ENCODE peak calls at places on chromosomes 13 and 19, in nine cellular contexts. Y is gastrocnemius medialis, Q is testis, K is tibial nerve, U is ovary, I is esophagus squamous epithelium, S is breast epithelium, R is stomach, C is IMR-90. M is an unnamed sample. For H3K36me3, the result is how much of the 10 kb centered on the place peaks cover.

GRCh38 chr19:44585371-44586141 is 27.8 kb upstream of the IGSF23 start:
- DNase-seq in Y (no peak), Q (no peak), K (no peak), U (no peak), I (no peak), S (no peak), R (no peak), C (peak), M (no peak)

GRCh38 chr13:95603887-95604533 is 40.5 kb downstream of the DZIP1 start:
- DNase-seq in Y (no peak), Q (no peak), K (no peak), U (no peak), I (no peak), S (no peak), R (peak), C (no peak), M (no peak)

GRCh38 chr19:18846862-18847515 is 15.2 kb downstream of the UPF1 start:
- DNase-seq in Y (peak), Q (peak), K (peak), U (peak), I (no peak), S (no peak), R (peak), C (peak), M (peak)

GRCh38 chr13:31807090-31807541 is 67.8 kb downstream of the RXFP2 start:
- DNase-seq in Y (no peak), Q (no peak), K (no peak), U (no peak), I (no peak), S (no peak), R (no peak), C (no peak), M (no peak)

GRCh38 chr13:66076417-66076816 is 1153.7 kb downstream of the PCDH9 start:
- DNase-seq in Y (no peak), Q (no peak), K (no peak), U (no peak), I (no peak), S (no peak), R (no peak), C (peak), M (no peak)

GRCh38 chr19:11921852-11922495 is 2.9 kb upstream of the ZNF700 start:
- DNase-seq in Y (no peak), Q (peak), K (no peak), U (peak), I (no peak), S (no peak), R (peak), C (peak), M (no peak)

GRCh38 chr13:73751290-73751689 is 382.9 kb downstream of the KLF12 start:
- DNase-seq in Y (no peak), Q (no peak), K (no peak), U (no peak), I (no peak), S (no peak), R (no peak), C (no peak), M (no peak)

GRCh38 chr19:6717441-6717971 is 2.9 kb downstream of the C3 start:
- DNase-seq in Y (no peak), Q (no peak), K (no peak), U (no peak), I (no peak), S (no peak), R (no peak), C (no peak), M (no peak)

GRCh38 chr13:113722921-113723320 is 36.1 kb upstream of the TMEM255B start:
- DNase-seq in Y (no peak), Q (no peak), K (no peak), U (no peak), I (no peak), S (no peak), R (peak), C (no peak), M (no peak)

GRCh38 chr13:98504371-98504963 is 72.4 kb downstream of the STK24 start:
- DNase-seq in Y (no peak), Q (no peak), K (no peak), U (no peak), I (no peak), S (no peak), R (no peak), C (no peak), M (no peak)

GRCh38 chr13:68697551-68697950 is 1410.1 kb upstream of the ATXN8OS start:
- DNase-seq in Y (no peak), Q (no peak), K (no peak), U (no peak), I (no peak), S (no peak), R (no peak), C (no peak), M (no peak)

GRCh38 chr19:20359933-20360720 is 193.1 kb downstream of the ZNF486 start:
- DNase-seq in Y (no peak), Q (peak), K (no peak), U (no peak), I (no peak), S (no peak), R (no peak), C (no peak), M (no peak)

GRCh38 chr13:39952244-39953233 is 297.1 kb downstream of the COG6 start:
- DNase-seq in Y (no peak), Q (no peak), K (no peak), U (no peak), I (no peak), S (no peak), R (no peak), C (peak), M (no peak)

GRCh38 chr13:105638446-105638845 is 897.0 kb downstream of the EFNB2 start:
- DNase-seq in Y (no peak), Q (no peak), K (no peak), U (no peak), I (no peak), S (no peak), R (no peak), C (peak), M (no peak)

GRCh38 chr13:40379186-40379585 is 287.3 kb downstream of the FOXO1 start:
- DNase-seq in Y (no peak), Q (no peak), K (no peak), U (no peak), I (no peak), S (no peak), R (no peak), C (no peak), M (no peak)

GRCh38 chr19:6026390-6026897 is 48.5 kb upstream of the RANBP3 start:
- DNase-seq in Y (no peak), Q (no peak), K (no peak), U (no peak), I (no peak), S (no peak), R (no peak), C (no peak), M (no peak)

GRCh38 chr13:52195052-52195837 is 35.8 kb upstream of the NEK3 start:
- DNase-seq in Y (peak), Q (peak), K (peak), U (peak), I (peak), S (peak), R (peak), C (peak), M (peak)

GRCh38 chr13:24489721-24490120 is 22.9 kb downstream of the PARP4 start:
- DNase-seq in Y (no peak), Q (no peak), K (no peak), U (no peak), I (no peak), S (no peak), R (no peak), C (no peak), M (no peak)

GRCh38 chr13:24497742-24498141 is 14.8 kb downstream of the PARP4 start:
- DNase-seq in Y (no peak), Q (no peak), K (no peak), U (no peak), I (no peak), S (no peak), R (no peak), C (no peak), M (no peak)

GRCh38 chr13:24491853-24492252 is 20.7 kb downstream of the PARP4 start:
- DNase-seq in Y (no peak), Q (no peak), K (no peak), U (no peak), I (no peak), S (no peak), R (no peak), C (no peak), M (no peak)

GRCh38 chr13:24493356-24493755 is 19.2 kb downstream of the PARP4 start:
- DNase-seq in Y (no peak), Q (no peak), K (no peak), U (no peak), I (no peak), S (no peak), R (no peak), C (no peak), M (no peak)

DNA sequence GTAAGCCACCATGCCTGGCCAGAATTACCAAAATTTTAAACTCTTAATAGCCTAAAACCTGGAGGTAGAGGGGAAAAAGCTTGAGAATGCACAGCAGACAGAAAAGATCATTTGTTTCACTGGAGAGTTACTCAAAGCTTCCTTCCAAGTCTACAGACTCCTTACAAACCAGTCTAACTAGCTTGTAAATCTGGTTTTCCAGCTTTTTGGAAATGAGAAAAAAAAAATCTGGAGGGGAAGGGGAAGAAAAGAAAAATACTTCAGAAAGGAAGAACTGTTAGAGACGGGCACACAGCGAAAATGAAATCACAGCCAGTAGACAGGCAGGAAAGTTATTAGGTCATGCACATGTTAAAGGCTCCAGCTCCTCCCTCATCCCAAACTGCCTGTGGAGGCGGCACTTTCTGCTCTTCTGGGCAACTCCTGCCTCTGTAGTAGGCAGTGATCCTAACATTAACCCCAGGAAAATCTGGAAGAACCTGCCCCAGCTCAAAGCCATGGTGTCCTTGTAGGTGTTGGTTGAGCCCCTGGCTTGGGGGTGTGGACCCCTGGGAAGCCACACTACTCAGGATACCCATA is 17.3 kb downstream of the PARP4 start:
- DNase-seq in Y (no peak), Q (no peak), K (no peak), U (no peak), I (no peak), S (no peak), R (no peak), C (no peak), M (no peak)
- H3K36me3 ChIP-seq in Y (half or more), Q (under half), K (half or more), U (under half), I (under half), S (under half), R (half or more), C (under half), M (half or more)

GRCh38 chr19:34359954-34360315 is 5.1 kb upstream of the GPI start:
- DNase-seq in Y (no peak), Q (no peak), K (no peak), U (no peak), I (no peak), S (no peak), R (no peak), C (no peak), M (no peak)

GRCh38 chr19:34360354-34360909 is 4.6 kb upstream of the GPI start:
- DNase-seq in Y (no peak), Q (no peak), K (no peak), U (no peak), I (no peak), S (no peak), R (no peak), C (no peak), M (no peak)

GRCh38 chr19:34356875-34357274 is 8.1 kb upstream of the GPI start:
- DNase-seq in Y (no peak), Q (no peak), K (no peak), U (no peak), I (no peak), S (no peak), R (no peak), C (no peak), M (no peak)

GRCh38 chr19:34357431-34357830 is 7.6 kb upstream of the GPI start:
- DNase-seq in Y (no peak), Q (no peak), K (no peak), U (no peak), I (no peak), S (no peak), R (no peak), C (no peak), M (no peak)

DNA sequence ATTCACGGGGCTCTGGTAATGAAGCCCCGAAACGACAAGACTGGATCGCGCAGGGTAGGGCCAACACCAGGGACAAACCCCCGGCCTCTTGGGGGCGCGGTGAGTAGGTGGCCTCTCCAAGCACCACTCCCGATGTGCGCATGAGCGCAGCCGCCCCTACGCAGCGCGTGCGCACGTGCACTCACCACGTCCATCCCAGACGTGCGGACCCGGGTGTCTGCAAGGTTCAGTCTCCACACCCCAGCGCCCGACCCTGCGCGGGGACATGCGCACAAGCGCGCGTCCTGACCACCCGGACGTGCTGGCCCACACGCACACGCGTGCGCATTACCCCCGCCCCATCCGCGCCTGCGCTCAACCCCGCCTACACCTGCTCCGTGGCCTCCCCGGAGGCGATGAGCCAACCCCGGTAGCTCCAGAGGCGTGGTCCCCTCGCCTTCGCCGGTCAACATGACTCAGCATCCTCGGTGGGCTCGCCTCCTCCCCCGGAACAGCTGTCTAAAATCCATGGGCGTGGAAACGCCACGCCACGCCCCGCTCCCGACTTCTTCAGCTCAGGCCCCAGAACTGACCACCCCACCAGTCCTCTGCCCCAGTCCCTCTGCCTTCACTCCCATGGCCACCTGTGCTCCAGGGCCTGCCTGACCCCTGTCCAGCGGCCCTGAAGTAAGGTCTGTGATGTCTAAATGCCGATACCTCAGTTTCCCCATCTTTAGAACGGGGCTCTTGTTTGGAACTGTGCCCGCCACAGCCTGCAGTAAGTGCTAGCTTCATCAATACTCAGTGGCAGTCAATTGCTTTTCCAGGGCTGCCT is 5.6 kb upstream of the GPI start:
- DNase-seq in Y (peak), Q (peak), K (peak), U (peak), I (peak), S (peak), R (peak), C (peak), M (peak)
- TF ChIP-seq POLR2A in Y (peak), Q (no peak), K (peak), U (peak), I (peak), S (peak), R (no peak), C (no peak), M (peak)

GRCh38 chr19:29672933-29673336 is 7.7 kb downstream of the PLEKHF1 start:
- DNase-seq in Y (peak), Q (no peak), K (no peak), U (no peak), I (no peak), S (peak), R (peak), C (no peak), M (no peak)

GRCh38 chr19:29672319-29672932 is 7.2 kb downstream of the PLEKHF1 start:
- DNase-seq in Y (peak), Q (no peak), K (no peak), U (peak), I (no peak), S (peak), R (no peak), C (no peak), M (no peak)

GRCh38 chr19:29675120-29675649 is 9.9 kb downstream of the PLEKHF1 start:
- DNase-seq in Y (no peak), Q (no peak), K (no peak), U (no peak), I (no peak), S (peak), R (no peak), C (no peak), M (no peak)

GRCh38 chr19:29674374-29675119 is 9.3 kb downstream of the PLEKHF1 start:
- DNase-seq in Y (no peak), Q (no peak), K (no peak), U (no peak), I (no peak), S (peak), R (no peak), C (no peak), M (no peak)

DNA sequence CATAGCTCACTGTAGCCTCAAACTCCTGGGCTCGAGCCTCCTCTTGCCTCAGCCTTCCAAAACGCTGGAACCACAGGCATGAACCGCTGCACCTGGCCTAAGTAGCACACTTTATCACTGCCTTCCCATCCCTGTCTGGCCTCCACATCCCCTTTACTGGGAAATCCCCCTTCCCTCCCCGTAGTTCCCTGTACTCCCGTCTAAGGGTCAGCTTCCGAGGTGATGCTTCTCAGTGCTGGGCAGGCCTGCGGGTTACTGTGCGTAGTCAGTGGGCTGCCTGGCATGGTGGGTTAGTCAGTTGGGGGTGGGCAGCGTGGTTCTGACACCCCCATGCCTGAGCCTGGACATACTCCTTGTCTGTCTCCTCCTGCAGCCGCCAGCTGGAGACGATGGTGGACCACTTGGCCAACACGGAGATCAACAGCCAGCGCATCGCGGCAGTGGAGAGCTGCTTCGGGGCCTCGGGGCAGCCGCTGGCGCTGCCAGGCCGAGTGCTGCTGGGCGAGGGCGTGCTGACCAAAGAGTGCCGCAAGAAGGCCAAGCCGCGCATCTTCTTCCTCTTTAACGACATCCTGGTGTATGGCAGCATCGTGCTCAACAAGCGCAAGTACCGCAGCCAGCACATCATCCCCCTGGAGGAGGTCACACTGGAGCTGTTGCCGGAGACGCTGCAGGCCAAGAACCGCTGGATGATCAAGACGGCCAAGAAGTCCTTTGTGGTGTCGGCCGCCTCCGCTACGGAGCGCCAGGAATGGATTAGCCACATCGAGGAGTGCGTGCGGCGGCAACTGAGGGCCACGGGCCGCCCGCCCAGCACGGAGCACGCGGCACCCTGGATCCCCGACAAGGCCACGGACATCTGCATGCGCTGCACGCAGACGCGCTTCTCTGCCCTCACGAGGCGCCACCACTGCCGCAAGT is 8.4 kb downstream of the PLEKHF1 start:
- DNase-seq in Y (peak), Q (no peak), K (no peak), U (no peak), I (no peak), S (peak), R (no peak), C (no peak), M (no peak)
- H3K4me3 ChIP-seq in Y (no peak), Q (no peak), K (no peak), U (no peak), I (no peak), S (no peak), R (no peak), C (no peak), M (no peak)

DNA sequence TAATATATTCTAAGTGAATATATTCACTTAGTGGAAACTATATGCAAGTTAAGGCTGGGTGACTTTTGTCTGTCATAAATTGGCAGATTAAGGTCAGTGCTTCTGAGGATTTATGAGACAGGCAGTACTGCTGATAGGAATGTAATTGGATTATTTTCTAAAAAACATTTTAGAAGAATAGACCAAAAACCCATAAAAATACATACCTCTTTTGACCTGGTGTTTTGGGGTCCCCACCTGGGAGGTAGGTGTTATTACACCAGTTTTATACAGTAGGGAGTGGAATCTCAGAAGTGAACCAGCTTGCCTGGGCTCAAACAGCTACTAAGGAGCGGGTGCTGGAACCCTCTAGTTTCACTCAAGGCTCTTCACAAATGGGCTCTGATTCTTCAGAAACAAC is 25.3 kb downstream of the COG3 start:
- DNase-seq in Y (no peak), Q (no peak), K (no peak), U (no peak), I (no peak), S (no peak), R (no peak), C (no peak), M (no peak)
- H3K36me3 ChIP-seq in Y (half or more), Q (under half), K (half or more), U (under half), I (under half), S (under half), R (half or more), C (under half), M (under half)

GRCh38 chr13:42378383-42378780 is 106.4 kb downstream of the AKAP11 start:
- DNase-seq in Y (no peak), Q (no peak), K (no peak), U (no peak), I (no peak), S (no peak), R (no peak), C (no peak), M (no peak)
- TF ChIP-seq POLR2A in Y (no peak), Q (no peak), K (no peak), U (no peak), I (no peak), S (no peak), R (no peak), C (no peak), M (no peak)

GRCh38 chr19:2039959-2040646 is 10.9 kb downstream of the MKNK2 start:
- DNase-seq in Y (peak), Q (no peak), K (no peak), U (peak), I (no peak), S (no peak), R (no peak), C (no peak), M (no peak)
- H3K4me3 ChIP-seq in Y (no peak), Q (no peak), K (no peak), U (no peak), I (no peak), S (no peak), R (no peak), C (no peak), M (no peak)

M was measured in heart left ventricle.